ENCODE peak calls at places on chromosomes 6 and 20, in nine cellular contexts. One of them, this sample, is unnamed.

GRCh38 chr20:3405139-3405538 is 2.3 kb downstream of the DNAAF9 start:
- DNase-seq in effector memory CD4-positive, alpha-beta T cell: no peak
- DNase-seq in iPS DF 6.9: no peak
- DNase-seq in occipital lobe: no peak
- DNase-seq in D341Med: no peak
- DNase-seq in left lung: no peak
- DNase-seq in activated naive CD4-positive, alpha-beta T cell: no peak
- DNase-seq in Caki2: no peak
- DNase-seq in RWPE1: no peak
- DNase-seq in this sample: no peak

GRCh38 chr20:18279231-18279630 is 9.1 kb upstream of the ZNF133 start:
- DNase-seq in effector memory CD4-positive, alpha-beta T cell: no peak
- DNase-seq in iPS DF 6.9: no peak
- DNase-seq in occipital lobe: no peak
- DNase-seq in D341Med: no peak
- DNase-seq in left lung: no peak
- DNase-seq in activated naive CD4-positive, alpha-beta T cell: no peak
- DNase-seq in Caki2: no peak
- DNase-seq in RWPE1: no peak
- DNase-seq in this sample: no peak

GRCh38 chr20:50396623-50397022 is 113.6 kb upstream of the PTPN1 start:
- DNase-seq in effector memory CD4-positive, alpha-beta T cell: no peak
- DNase-seq in iPS DF 6.9: no peak
- DNase-seq in occipital lobe: no peak
- DNase-seq in D341Med: no peak
- DNase-seq in left lung: no peak
- DNase-seq in activated naive CD4-positive, alpha-beta T cell: no peak
- DNase-seq in Caki2: no peak
- DNase-seq in RWPE1: no peak
- DNase-seq in this sample: no peak

GRCh38 chr6:55774542-55775318 is 100.7 kb downstream of the BMP5 start:
- DNase-seq in effector memory CD4-positive, alpha-beta T cell: no peak
- DNase-seq in iPS DF 6.9: no peak
- DNase-seq in occipital lobe: no peak
- DNase-seq in D341Med: no peak
- DNase-seq in left lung: peak
- DNase-seq in activated naive CD4-positive, alpha-beta T cell: no peak
- DNase-seq in Caki2: no peak
- DNase-seq in RWPE1: no peak
- DNase-seq in this sample: no peak

GRCh38 chr20:6735913-6736845 is 31.3 kb upstream of the BMP2 start:
- DNase-seq in effector memory CD4-positive, alpha-beta T cell: no peak
- DNase-seq in iPS DF 6.9: no peak
- DNase-seq in occipital lobe: peak
- DNase-seq in D341Med: no peak
- DNase-seq in left lung: no peak
- DNase-seq in activated naive CD4-positive, alpha-beta T cell: no peak
- DNase-seq in Caki2: no peak
- DNase-seq in RWPE1: no peak
- DNase-seq in this sample: no peak

GRCh38 chr20:59938696-59939051 is 1.4 kb downstream of the PPP1R3D start:
- DNase-seq in effector memory CD4-positive, alpha-beta T cell: no peak
- DNase-seq in iPS DF 6.9: no peak
- DNase-seq in occipital lobe: no peak
- DNase-seq in D341Med: no peak
- DNase-seq in left lung: no peak
- DNase-seq in activated naive CD4-positive, alpha-beta T cell: no peak
- DNase-seq in Caki2: no peak
- DNase-seq in RWPE1: no peak
- DNase-seq in this sample: no peak

GRCh38 chr20:47922280-47922675 is 137.0 kb upstream of the SULF2 start:
- DNase-seq in effector memory CD4-positive, alpha-beta T cell: no peak
- DNase-seq in iPS DF 6.9: no peak
- DNase-seq in occipital lobe: no peak
- DNase-seq in D341Med: no peak
- DNase-seq in left lung: no peak
- DNase-seq in activated naive CD4-positive, alpha-beta T cell: no peak
- DNase-seq in Caki2: no peak
- DNase-seq in RWPE1: peak
- DNase-seq in this sample: no peak

GRCh38 chr6:18491303-18492090 is 104.3 kb downstream of the RNF144B start:
- DNase-seq in effector memory CD4-positive, alpha-beta T cell: no peak
- DNase-seq in iPS DF 6.9: no peak
- DNase-seq in occipital lobe: no peak
- DNase-seq in D341Med: no peak
- DNase-seq in left lung: no peak
- DNase-seq in activated naive CD4-positive, alpha-beta T cell: no peak
- DNase-seq in Caki2: peak
- DNase-seq in RWPE1: no peak
- DNase-seq in this sample: no peak

GRCh38 chr20:62914970-62915457 is 11.3 kb downstream of the DIDO1 start:
- DNase-seq in effector memory CD4-positive, alpha-beta T cell: no peak
- DNase-seq in iPS DF 6.9: no peak
- DNase-seq in occipital lobe: no peak
- DNase-seq in D341Med: peak
- DNase-seq in left lung: no peak
- DNase-seq in activated naive CD4-positive, alpha-beta T cell: no peak
- DNase-seq in Caki2: peak
- DNase-seq in RWPE1: no peak
- DNase-seq in this sample: peak

GRCh38 chr20:22999756-23000155 is 35.4 kb upstream of the SSTR4 start:
- DNase-seq in effector memory CD4-positive, alpha-beta T cell: no peak
- DNase-seq in iPS DF 6.9: no peak
- DNase-seq in occipital lobe: no peak
- DNase-seq in D341Med: no peak
- DNase-seq in left lung: no peak
- DNase-seq in activated naive CD4-positive, alpha-beta T cell: no peak
- DNase-seq in Caki2: peak
- DNase-seq in RWPE1: no peak
- DNase-seq in this sample: no peak

GRCh38 chr20:63657937-63658748 is at the start of gene RTEL1:
- DNase-seq in effector memory CD4-positive, alpha-beta T cell: peak
- DNase-seq in iPS DF 6.9: peak
- DNase-seq in occipital lobe: peak
- DNase-seq in D341Med: peak
- DNase-seq in left lung: peak
- DNase-seq in activated naive CD4-positive, alpha-beta T cell: peak
- DNase-seq in Caki2: peak
- DNase-seq in RWPE1: peak
- DNase-seq in this sample: peak

GRCh38 chr6:31414771-31415270 is 11.4 kb downstream of the MICA start:
- DNase-seq in effector memory CD4-positive, alpha-beta T cell: no peak
- DNase-seq in iPS DF 6.9: no peak
- DNase-seq in occipital lobe: no peak
- DNase-seq in D341Med: no peak
- DNase-seq in left lung: no peak
- DNase-seq in activated naive CD4-positive, alpha-beta T cell: no peak
- DNase-seq in Caki2: no peak
- DNase-seq in RWPE1: no peak
- DNase-seq in this sample: no peak

GRCh38 chr6:157181649-157182048 is 141.7 kb downstream of the TMEM242 start:
- DNase-seq in effector memory CD4-positive, alpha-beta T cell: no peak
- DNase-seq in iPS DF 6.9: no peak
- DNase-seq in occipital lobe: no peak
- DNase-seq in D341Med: no peak
- DNase-seq in left lung: no peak
- DNase-seq in activated naive CD4-positive, alpha-beta T cell: no peak
- DNase-seq in Caki2: no peak
- DNase-seq in RWPE1: peak
- DNase-seq in this sample: no peak

GRCh38 chr6:42279966-42280629 is 62.4 kb upstream of the MRPS10 start:
- DNase-seq in effector memory CD4-positive, alpha-beta T cell: no peak
- DNase-seq in iPS DF 6.9: no peak
- DNase-seq in occipital lobe: no peak
- DNase-seq in D341Med: no peak
- DNase-seq in left lung: peak
- DNase-seq in activated naive CD4-positive, alpha-beta T cell: no peak
- DNase-seq in Caki2: no peak
- DNase-seq in RWPE1: peak
- DNase-seq in this sample: no peak

GRCh38 chr6:105994522-105995402 is 91.4 kb upstream of the PRDM1 start:
- DNase-seq in effector memory CD4-positive, alpha-beta T cell: peak
- DNase-seq in iPS DF 6.9: no peak
- DNase-seq in occipital lobe: no peak
- DNase-seq in D341Med: peak
- DNase-seq in left lung: peak
- DNase-seq in activated naive CD4-positive, alpha-beta T cell: no peak
- DNase-seq in Caki2: no peak
- DNase-seq in RWPE1: peak
- DNase-seq in this sample: peak

GRCh38 chr20:47929368-47930115 is 144.3 kb upstream of the SULF2 start:
- DNase-seq in effector memory CD4-positive, alpha-beta T cell: no peak
- DNase-seq in iPS DF 6.9: no peak
- DNase-seq in occipital lobe: no peak
- DNase-seq in D341Med: no peak
- DNase-seq in left lung: no peak
- DNase-seq in activated naive CD4-positive, alpha-beta T cell: no peak
- DNase-seq in Caki2: peak
- DNase-seq in RWPE1: peak
- DNase-seq in this sample: no peak

GRCh38 chr6:48068326-48069191 is 42.4 kb downstream of the PTCHD4 start:
- DNase-seq in effector memory CD4-positive, alpha-beta T cell: no peak
- DNase-seq in iPS DF 6.9: no peak
- DNase-seq in occipital lobe: peak
- DNase-seq in D341Med: peak
- DNase-seq in left lung: no peak
- DNase-seq in activated naive CD4-positive, alpha-beta T cell: no peak
- DNase-seq in Caki2: no peak
- DNase-seq in RWPE1: peak
- DNase-seq in this sample: peak

GRCh38 chr6:82216549-82216948 is 31.0 kb downstream of the IBTK start:
- DNase-seq in effector memory CD4-positive, alpha-beta T cell: no peak
- DNase-seq in iPS DF 6.9: no peak
- DNase-seq in occipital lobe: no peak
- DNase-seq in D341Med: no peak
- DNase-seq in left lung: no peak
- DNase-seq in activated naive CD4-positive, alpha-beta T cell: no peak
- DNase-seq in Caki2: no peak
- DNase-seq in RWPE1: no peak
- DNase-seq in this sample: no peak

GRCh38 chr6:3869632-3870527 is 20.7 kb downstream of the FAM50B start:
- DNase-seq in effector memory CD4-positive, alpha-beta T cell: no peak
- DNase-seq in iPS DF 6.9: no peak
- DNase-seq in occipital lobe: no peak
- DNase-seq in D341Med: no peak
- DNase-seq in left lung: no peak
- DNase-seq in activated naive CD4-positive, alpha-beta T cell: no peak
- DNase-seq in Caki2: peak
- DNase-seq in RWPE1: no peak
- DNase-seq in this sample: no peak

GRCh38 chr6:132664309-132665034 is 5.5 kb upstream of the TAAR1 start:
- DNase-seq in effector memory CD4-positive, alpha-beta T cell: no peak
- DNase-seq in iPS DF 6.9: no peak
- DNase-seq in occipital lobe: no peak
- DNase-seq in D341Med: no peak
- DNase-seq in left lung: no peak
- DNase-seq in activated naive CD4-positive, alpha-beta T cell: no peak
- DNase-seq in Caki2: no peak
- DNase-seq in RWPE1: no peak
- DNase-seq in this sample: no peak

GRCh38 chr20:17721802-17722486 is 22.2 kb downstream of the BANF2 start:
- DNase-seq in effector memory CD4-positive, alpha-beta T cell: no peak
- DNase-seq in iPS DF 6.9: no peak
- DNase-seq in occipital lobe: no peak
- DNase-seq in D341Med: no peak
- DNase-seq in left lung: no peak
- DNase-seq in activated naive CD4-positive, alpha-beta T cell: no peak
- DNase-seq in Caki2: no peak
- DNase-seq in RWPE1: no peak
- DNase-seq in this sample: no peak

GRCh38 chr20:667351-668034 is 8.1 kb downstream of the SCRT2 start:
- DNase-seq in effector memory CD4-positive, alpha-beta T cell: peak
- DNase-seq in iPS DF 6.9: no peak
- DNase-seq in occipital lobe: peak
- DNase-seq in D341Med: peak
- DNase-seq in left lung: peak
- DNase-seq in activated naive CD4-positive, alpha-beta T cell: peak
- DNase-seq in Caki2: no peak
- DNase-seq in RWPE1: peak
- DNase-seq in this sample: peak

GRCh38 chr6:43093361-43094289 is 17.5 kb downstream of the PTK7 start:
- DNase-seq in effector memory CD4-positive, alpha-beta T cell: no peak
- DNase-seq in iPS DF 6.9: no peak
- DNase-seq in occipital lobe: no peak
- DNase-seq in D341Med: no peak
- DNase-seq in left lung: no peak
- DNase-seq in activated naive CD4-positive, alpha-beta T cell: no peak
- DNase-seq in Caki2: no peak
- DNase-seq in RWPE1: no peak
- DNase-seq in this sample: no peak